ENCODE peak calls at places on chromosomes 13 and 19, in five cellular contexts. One of them, this sample, is unnamed.
A peak's percentile ranks its signal among the peaks of the same experiment; 100 is the strongest.

GRCh38 chr19:38006361-38007045 is 99.5 kb downstream of the SIPA1L3 start:
- DNase-seq in H1: no peak
- DNase-seq in HepG2: peak; percentile 72
- DNase-seq in GM12878: peak; percentile 52
- DNase-seq in K562: no peak
- DNase-seq in this sample: no peak

GRCh38 chr19:47389150-47389556 is 30.2 kb downstream of the MEIS3 start:
- DNase-seq in HepG2: peak; percentile 11
- DNase-seq in K562: no peak
- DNase-seq in GM12878: no peak
- DNase-seq in H1: no peak
- DNase-seq in this sample: no peak

GRCh38 chr19:43432866-43433673 is 18.4 kb downstream of the TEX101 start:
- DNase-seq in K562: peak; percentile 82
- DNase-seq in H1: peak; percentile 82
- DNase-seq in GM12878: no peak
- DNase-seq in HepG2: peak; percentile 40
- DNase-seq in this sample: peak; percentile 44

GRCh38 chr19:14517840-14518505 is at the start of gene DNAJB1:
- DNase-seq in GM12878: no peak
- DNase-seq in H1: peak; percentile 80
- DNase-seq in HepG2: peak; percentile 38
- DNase-seq in K562: peak; percentile 87
- DNase-seq in this sample: peak; percentile 92

GRCh38 chr19:28010656-28011055 is 1202.3 kb downstream of the UQCRFS1 start:
- DNase-seq in K562: no peak
- DNase-seq in HepG2: no peak
- DNase-seq in H1: no peak
- DNase-seq in GM12878: no peak
- DNase-seq in this sample: no peak

GRCh38 chr13:44755872-44756271 is 179.7 kb upstream of the TSC22D1 start:
- DNase-seq in GM12878: no peak
- DNase-seq in HepG2: peak; percentile 18
- DNase-seq in H1: no peak
- DNase-seq in K562: no peak
- DNase-seq in this sample: no peak

GRCh38 chr19:50230379-50231351 is 27.2 kb downstream of the MYH14 start:
- DNase-seq in HepG2: peak; percentile 18
- DNase-seq in H1: peak; percentile 86
- DNase-seq in GM12878: no peak
- DNase-seq in K562: no peak
- DNase-seq in this sample: no peak

GRCh38 chr13:113187263-113187669 is 21.2 kb downstream of the PCID2 start:
- DNase-seq in H1: no peak
- DNase-seq in HepG2: peak; percentile 83
- DNase-seq in K562: peak; percentile 68
- DNase-seq in GM12878: no peak
- DNase-seq in this sample: no peak

GRCh38 chr19:10855879-10856522 is 7.8 kb downstream of the C19orf38 start:
- DNase-seq in H1: peak; percentile 70
- DNase-seq in K562: no peak
- DNase-seq in GM12878: no peak
- DNase-seq in HepG2: no peak
- DNase-seq in this sample: no peak

GRCh38 chr13:101053289-101053688 is 363.0 kb downstream of the NALCN start:
- DNase-seq in K562: no peak
- DNase-seq in GM12878: no peak
- DNase-seq in H1: no peak
- DNase-seq in HepG2: no peak
- DNase-seq in this sample: no peak

GRCh38 chr19:43501661-43502418 is 2.7 kb downstream of the PHLDB3 start:
- DNase-seq in K562: no peak
- DNase-seq in GM12878: no peak
- DNase-seq in H1: peak; percentile 83
- DNase-seq in HepG2: no peak
- DNase-seq in this sample: no peak

GRCh38 chr19:32642771-32643170 is 32.2 kb downstream of the ANKRD27 start:
- DNase-seq in K562: no peak
- DNase-seq in H1: no peak
- DNase-seq in GM12878: no peak
- DNase-seq in HepG2: no peak
- DNase-seq in this sample: no peak

GRCh38 chr19:3320354-3320670 is 46.1 kb upstream of the NFIC start:
- DNase-seq in GM12878: no peak
- DNase-seq in H1: no peak
- DNase-seq in K562: no peak
- DNase-seq in HepG2: no peak
- DNase-seq in this sample: no peak

GRCh38 chr19:14472202-14472961 is 2.8 kb downstream of the PTGER1 start:
- DNase-seq in H1: peak; percentile 98
- DNase-seq in HepG2: no peak
- DNase-seq in K562: peak; percentile 90
- DNase-seq in GM12878: no peak
- DNase-seq in this sample: peak; percentile 96

GRCh38 chr19:9075064-9075964 is 11.5 kb upstream of the OR1M1 start:
- DNase-seq in K562: peak; percentile 96
- DNase-seq in HepG2: peak; percentile 65
- DNase-seq in GM12878: no peak
- DNase-seq in H1: peak; percentile 57
- DNase-seq in this sample: no peak

GRCh38 chr19:2722541-2723344 is 1.6 kb upstream of the DIRAS1 start:
- DNase-seq in H1: no peak
- DNase-seq in GM12878: no peak
- DNase-seq in HepG2: no peak
- DNase-seq in K562: peak; percentile 73
- DNase-seq in this sample: no peak

DNA sequence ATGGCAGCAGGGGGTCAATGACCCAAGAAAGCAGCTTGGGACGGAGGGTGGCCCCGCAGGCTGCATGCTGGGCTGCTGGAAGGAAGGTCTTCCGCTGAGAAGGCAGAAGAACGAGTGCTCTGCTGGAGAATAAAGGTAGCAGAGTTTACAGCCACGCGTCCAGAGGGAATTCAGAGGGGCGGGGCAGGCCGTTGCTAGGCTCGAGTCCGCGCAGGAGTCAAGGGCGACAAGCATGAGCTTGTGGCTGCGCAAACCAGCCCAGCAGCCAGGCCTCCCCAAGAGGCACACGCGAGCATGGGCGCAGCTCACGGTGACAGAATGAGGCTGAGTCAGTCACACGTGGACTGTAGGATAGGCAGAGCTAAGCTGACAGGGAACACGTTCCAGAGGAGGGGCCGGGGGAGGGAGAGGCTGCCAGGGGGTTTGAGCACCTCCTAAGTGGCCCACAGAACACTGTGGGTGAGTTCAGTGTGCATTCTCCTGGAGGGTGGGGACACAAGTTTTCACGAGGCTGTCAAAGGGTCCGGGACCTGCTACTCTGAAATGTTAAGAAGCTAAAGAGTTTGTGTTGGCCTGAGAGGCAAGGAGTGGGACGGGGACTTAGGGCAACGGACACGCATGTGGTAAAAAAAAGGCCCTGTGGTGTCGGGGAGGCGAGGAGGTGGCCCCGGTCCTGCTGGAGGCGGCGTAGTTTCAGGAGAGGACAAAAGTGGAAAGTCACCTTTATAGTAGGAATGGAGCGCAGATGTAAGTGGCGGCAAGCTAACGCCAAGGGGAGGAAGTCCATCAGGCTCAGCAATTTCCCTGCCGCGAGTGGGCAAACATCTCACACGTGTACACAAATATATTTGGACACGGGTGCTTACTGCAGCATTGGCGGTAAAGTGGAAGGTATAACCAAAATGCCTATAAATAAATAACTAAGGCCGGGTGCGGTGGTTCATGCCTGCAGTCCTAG is 17.7 kb downstream of the RFX2 start:
- DNase-seq in K562: peak; percentile 78
- DNase-seq in HepG2: peak; percentile 56
- DNase-seq in GM12878: no peak
- DNase-seq in H1: no peak
- DNase-seq in this sample: no peak
- TF ChIP-seq POLR2AphosphoS5 in K562: peak; percentile 17
- TF ChIP-seq POLR2AphosphoS5 in HepG2: no peak
- TF ChIP-seq POLR2AphosphoS5 in GM12878: no peak
- TF ChIP-seq POLR2AphosphoS5 in H1: no peak
- TF ChIP-seq POLR2AphosphoS5 in this sample: no peak

GRCh38 chr13:22482496-22483000 is 698.2 kb upstream of the SGCG start:
- DNase-seq in HepG2: no peak
- DNase-seq in H1: no peak
- DNase-seq in K562: no peak
- DNase-seq in GM12878: no peak
- DNase-seq in this sample: no peak

GRCh38 chr13:22483276-22483675 is 697.5 kb upstream of the SGCG start:
- DNase-seq in GM12878: no peak
- DNase-seq in HepG2: no peak
- DNase-seq in H1: no peak
- DNase-seq in K562: no peak
- DNase-seq in this sample: no peak

GRCh38 chr13:22489771-22490170 is 691.0 kb upstream of the SGCG start:
- DNase-seq in K562: no peak
- DNase-seq in GM12878: no peak
- DNase-seq in HepG2: no peak
- DNase-seq in H1: no peak
- DNase-seq in this sample: no peak

GRCh38 chr13:22487932-22488331 is 692.8 kb upstream of the SGCG start:
- DNase-seq in HepG2: no peak
- DNase-seq in K562: no peak
- DNase-seq in H1: no peak
- DNase-seq in GM12878: no peak
- DNase-seq in this sample: no peak

DNA sequence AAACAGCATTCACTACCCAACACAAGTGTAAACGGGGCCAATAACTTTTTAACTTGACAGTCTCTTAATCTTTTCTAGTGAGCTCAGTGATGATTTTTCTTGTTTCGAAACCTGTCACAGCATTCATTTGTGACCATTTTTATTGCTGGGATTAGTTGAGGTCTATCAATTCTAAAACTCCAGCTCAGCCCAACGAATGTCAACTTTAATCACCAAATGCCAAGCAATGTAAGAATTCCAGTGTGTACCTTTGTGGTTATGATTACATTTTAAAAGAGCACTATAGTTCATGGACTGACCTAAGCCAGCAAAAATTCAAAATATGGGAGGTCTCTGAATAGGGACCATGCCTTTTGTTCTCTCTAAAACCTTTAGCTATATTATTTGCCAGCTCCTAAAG is 694.3 kb upstream of the SGCG start:
- DNase-seq in HepG2: no peak
- DNase-seq in K562: no peak
- DNase-seq in H1: no peak
- DNase-seq in GM12878: no peak
- DNase-seq in this sample: no peak
- TF ChIP-seq TAF1 in HepG2: no peak
- TF ChIP-seq TAF1 in K562: no peak
- TF ChIP-seq TAF1 in H1: no peak
- TF ChIP-seq TAF1 in GM12878: no peak
- TF ChIP-seq TAF1 in this sample: no peak

GRCh38 chr19:33821871-33822270 is 25.2 kb downstream of the KCTD15 start:
- DNase-seq in K562: no peak
- DNase-seq in GM12878: no peak
- DNase-seq in H1: peak; percentile 16
- DNase-seq in HepG2: no peak
- DNase-seq in this sample: no peak

GRCh38 chr19:33823341-33823740 is 26.7 kb downstream of the KCTD15 start:
- DNase-seq in K562: no peak
- DNase-seq in GM12878: no peak
- DNase-seq in H1: peak; percentile 17
- DNase-seq in HepG2: no peak
- DNase-seq in this sample: no peak

GRCh38 chr19:33818426-33818825 is 21.8 kb downstream of the KCTD15 start:
- DNase-seq in H1: no peak
- DNase-seq in K562: peak; percentile 3
- DNase-seq in GM12878: no peak
- DNase-seq in HepG2: no peak
- DNase-seq in this sample: no peak

GRCh38 chr19:33819496-33819874 is 22.8 kb downstream of the KCTD15 start:
- DNase-seq in HepG2: no peak
- DNase-seq in GM12878: no peak
- DNase-seq in K562: peak; percentile 6
- DNase-seq in H1: no peak
- DNase-seq in this sample: no peak

DNA sequence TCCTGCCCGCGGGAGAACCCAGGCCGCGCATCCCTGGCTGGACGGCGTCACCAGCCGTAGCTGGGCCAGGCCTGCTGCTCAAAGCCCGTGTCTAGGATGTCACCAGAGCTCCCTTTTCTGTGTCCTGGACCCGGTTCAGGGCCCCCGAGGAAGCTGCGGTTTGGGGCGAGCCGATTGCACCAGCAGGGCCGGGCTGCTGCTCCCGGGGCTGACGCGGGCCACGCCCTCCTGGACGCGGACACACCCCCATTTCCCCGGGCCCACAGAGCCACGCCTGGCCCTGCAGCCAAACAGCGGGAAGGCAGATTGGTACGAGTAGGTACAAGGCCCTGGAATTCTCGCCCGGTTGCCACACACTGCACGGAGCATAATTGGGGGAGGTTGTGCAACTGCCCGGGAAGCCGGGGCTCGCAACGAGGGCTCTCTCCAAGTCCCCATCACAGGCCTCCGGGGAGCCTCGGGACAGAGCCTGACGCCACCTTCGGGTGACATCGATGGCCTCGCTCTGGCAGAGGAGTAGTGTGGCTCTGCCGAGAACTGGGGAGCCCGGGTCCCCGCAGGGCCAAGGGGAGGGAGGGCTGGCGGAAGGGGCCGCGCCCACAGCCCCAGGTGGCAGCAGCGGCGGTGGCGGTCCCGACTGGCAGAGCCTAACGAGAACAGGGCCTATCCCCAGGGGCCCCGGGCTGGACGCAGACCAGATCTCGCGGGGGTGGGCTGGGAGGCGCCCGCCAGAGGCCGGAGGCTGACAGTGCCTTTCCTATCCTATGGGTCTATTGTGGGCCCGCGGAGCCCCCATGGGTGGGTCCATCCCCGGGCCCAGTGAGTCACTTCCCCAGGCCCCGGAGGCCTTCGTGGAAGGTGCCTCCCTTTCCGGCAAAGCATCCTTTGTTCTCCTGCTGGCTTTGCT is 23.5 kb downstream of the KCTD15 start:
- DNase-seq in HepG2: peak; percentile 53
- DNase-seq in GM12878: no peak
- DNase-seq in H1: peak; percentile 89
- DNase-seq in K562: peak; percentile 87
- DNase-seq in this sample: no peak
- TF ChIP-seq POLR2A in HepG2: no peak
- TF ChIP-seq POLR2A in GM12878: no peak
- TF ChIP-seq POLR2A in H1: no peak
- TF ChIP-seq POLR2A in K562: no peak
- TF ChIP-seq POLR2A in this sample: no peak

GRCh38 chr13:108269601-108270328 is at the start of gene TNFSF13B:
- DNase-seq in H1: peak; percentile 60
- DNase-seq in HepG2: peak; percentile 7
- DNase-seq in K562: peak; percentile 9
- DNase-seq in GM12878: peak; percentile 74
- DNase-seq in this sample: peak; percentile 20

GRCh38 chr13:108263961-108264360 is 5.6 kb upstream of the TNFSF13B start:
- DNase-seq in GM12878: no peak
- DNase-seq in HepG2: no peak
- DNase-seq in H1: no peak
- DNase-seq in K562: no peak
- DNase-seq in this sample: no peak

GRCh38 chr13:108267338-108267737 is 2.2 kb upstream of the TNFSF13B start:
- DNase-seq in HepG2: no peak
- DNase-seq in GM12878: no peak
- DNase-seq in H1: no peak
- DNase-seq in K562: no peak
- DNase-seq in this sample: no peak

GRCh38 chr13:108268713-108269112 is 805 bp upstream of the TNFSF13B start:
- DNase-seq in K562: no peak
- DNase-seq in GM12878: no peak
- DNase-seq in HepG2: no peak
- DNase-seq in H1: no peak
- DNase-seq in this sample: no peak

GRCh38 chr13:108266316-108266936 is 3.1 kb upstream of the TNFSF13B start:
- DNase-seq in H1: no peak
- DNase-seq in HepG2: no peak
- DNase-seq in GM12878: no peak
- DNase-seq in K562: no peak
- DNase-seq in this sample: no peak
- TF ChIP-seq POLR2AphosphoS5 in H1: no peak
- TF ChIP-seq POLR2AphosphoS5 in HepG2: no peak
- TF ChIP-seq POLR2AphosphoS5 in GM12878: no peak
- TF ChIP-seq POLR2AphosphoS5 in K562: no peak
- TF ChIP-seq POLR2AphosphoS5 in this sample: no peak